ENCODE peak calls at places on chromosomes 7 and 10, in four cellular contexts. R, O, B and J are unnamed samples.

GRCh38 chr7:142331941-142332340 is 74.1 kb upstream of the PRSS58 start:
- DNase-seq in R (no peak), O (no peak), B (no peak), J (no peak)

GRCh38 chr7:83469076-83469475 is 179.9 kb downstream of the SEMA3E start:
- DNase-seq in R (no peak), O (no peak), B (no peak), J (no peak)

GRCh38 chr7:94441138-94441537 is 46.4 kb downstream of the COL1A2 start:
- DNase-seq in R (no peak), B (no peak), O (no peak), J (no peak)

GRCh38 chr10:241451-241850 is 106.2 kb downstream of the ZMYND11 start:
- DNase-seq in O (no peak), R (no peak), B (no peak), J (no peak)

GRCh38 chr7:32255036-32255435 is 184.8 kb upstream of the PDE1C start:
- DNase-seq in B (no peak), O (no peak), R (no peak), J (no peak)

GRCh38 chr7:142581341-142581740 is 167.9 kb upstream of the PRSS1 start:
- DNase-seq in R (no peak), B (peak; percentile 10), O (peak; percentile 25), J (no peak)

GRCh38 chr7:151191544-151191943 is 4.5 kb upstream of the ASB10 start:
- DNase-seq in B (no peak), R (no peak), O (no peak), J (no peak)

GRCh38 chr10:14451341-14451740 is 120.6 kb upstream of the FRMD4A start:
- DNase-seq in O (no peak), B (no peak), R (no peak), J (no peak)

GRCh38 chr7:29345590-29345989 is 151.0 kb downstream of the CHN2 start:
- DNase-seq in R (peak; percentile 30), B (peak; percentile 12), O (no peak), J (peak; percentile 67)

GRCh38 chr7:25032774-25033743 is 53.1 kb upstream of the OSBPL3 start:
- DNase-seq in B (no peak), R (no peak), O (no peak), J (no peak)

GRCh38 chr7:94970085-94970576 is 62.7 kb downstream of the PPP1R9A start:
- DNase-seq in O (no peak), R (no peak), B (peak; percentile 27), J (no peak)

GRCh38 chr7:1489336-1489735 is 14.9 kb downstream of the INTS1 start:
- DNase-seq in B (no peak), R (no peak), O (no peak), J (no peak)

GRCh38 chr10:59336632-59337031 is 25.7 kb downstream of the FAM13C start:
- DNase-seq in B (no peak), O (no peak), R (no peak), J (no peak)

GRCh38 chr7:15104411-15105092 is 202.0 kb upstream of the DGKB start:
- DNase-seq in R (no peak), B (no peak), O (no peak), J (no peak)

GRCh38 chr7:116182023-116182422 is 28.3 kb upstream of the TES start:
- DNase-seq in O (no peak), B (no peak), R (no peak), J (no peak)

GRCh38 chr10:113094114-113094486 is 144.1 kb downstream of the TCF7L2 start:
- DNase-seq in O (peak; percentile 38), B (no peak), R (no peak), J (no peak)

DNA sequence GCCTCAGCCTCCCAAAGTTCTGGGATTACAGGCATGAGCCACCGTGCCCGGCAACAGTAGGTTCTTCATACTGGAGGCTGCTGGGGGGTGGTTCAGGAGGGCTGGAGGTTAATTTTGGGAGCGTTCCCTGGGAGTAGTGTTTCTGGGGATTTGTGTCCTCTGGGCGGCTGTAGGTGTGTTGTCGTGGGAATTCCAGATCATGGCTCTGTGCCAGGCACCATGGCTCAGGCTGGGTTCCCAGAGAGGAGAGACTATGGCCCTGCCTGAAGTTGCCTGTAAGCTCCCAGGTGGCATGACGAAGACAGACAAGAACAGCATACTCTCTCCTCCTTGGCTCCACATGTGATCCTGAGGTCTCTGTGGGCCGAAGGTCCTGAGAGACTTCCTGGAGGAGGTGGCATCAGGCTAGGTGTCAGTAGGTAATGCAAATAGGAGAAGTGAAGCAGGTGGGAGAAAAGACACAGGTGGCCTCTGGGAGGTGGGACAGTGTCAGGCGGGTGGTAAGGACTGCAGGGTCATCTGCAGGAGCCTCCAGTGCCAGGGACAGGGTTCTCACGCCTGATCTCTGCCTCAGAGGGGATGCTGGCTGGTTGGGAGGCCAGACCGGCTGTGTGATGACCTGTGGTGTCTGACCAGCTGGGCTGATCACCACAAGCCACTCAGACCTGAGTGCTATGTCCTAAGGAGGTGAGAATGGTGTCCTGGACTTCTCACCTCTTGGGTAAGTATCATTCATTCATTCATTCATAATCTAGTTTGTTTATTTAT is 18.7 kb downstream of the CLIP2 start:
- DNase-seq in B (no peak), O (no peak), R (no peak), J (no peak)
- H3K4me1 ChIP-seq in B (peaks cover 35% of the 10 kb centered on the region), O (peaks cover 14% of the 10 kb centered on the region), R (peaks cover 16% of the 10 kb centered on the region), J (peaks cover 13% of the 10 kb centered on the region)

GRCh38 chr10:5413012-5413938 is 918 bp downstream of the NET1 start:
- DNase-seq in B (peak; percentile 47), O (no peak), R (no peak), J (peak; percentile 65)

GRCh38 chr10:5416981-5417380 is 4.6 kb downstream of the NET1 start:
- DNase-seq in O (no peak), R (no peak), B (no peak), J (no peak)

GRCh38 chr10:5423774-5424173 is 11.4 kb downstream of the NET1 start:
- DNase-seq in R (no peak), O (no peak), B (no peak), J (peak; percentile 74)

GRCh38 chr10:5419466-5420094 is 7.2 kb downstream of the NET1 start:
- DNase-seq in R (no peak), B (no peak), O (no peak), J (no peak)

GRCh38 chr10:5418584-5418983 is 6.2 kb downstream of the NET1 start:
- DNase-seq in R (no peak), B (no peak), O (no peak), J (no peak)
- H3K9me3 ChIP-seq in R (no peaks in the 10 kb centered on the region), B (peaks cover 21% of the 10 kb centered on the region), O (no peaks in the 10 kb centered on the region), J (no peaks in the 10 kb centered on the region)

GRCh38 chr7:8532116-8532515 is 98.7 kb downstream of the NXPH1 start:
- DNase-seq in R (no peak), B (no peak), O (no peak), J (no peak)

GRCh38 chr7:8536431-8536830 is 103.0 kb downstream of the NXPH1 start:
- DNase-seq in B (no peak), O (no peak), R (no peak), J (no peak)
- H3K4me1 ChIP-seq in B (no peaks in the 10 kb centered on the region), O (no peaks in the 10 kb centered on the region), R (no peaks in the 10 kb centered on the region), J (no peaks in the 10 kb centered on the region)

DNA sequence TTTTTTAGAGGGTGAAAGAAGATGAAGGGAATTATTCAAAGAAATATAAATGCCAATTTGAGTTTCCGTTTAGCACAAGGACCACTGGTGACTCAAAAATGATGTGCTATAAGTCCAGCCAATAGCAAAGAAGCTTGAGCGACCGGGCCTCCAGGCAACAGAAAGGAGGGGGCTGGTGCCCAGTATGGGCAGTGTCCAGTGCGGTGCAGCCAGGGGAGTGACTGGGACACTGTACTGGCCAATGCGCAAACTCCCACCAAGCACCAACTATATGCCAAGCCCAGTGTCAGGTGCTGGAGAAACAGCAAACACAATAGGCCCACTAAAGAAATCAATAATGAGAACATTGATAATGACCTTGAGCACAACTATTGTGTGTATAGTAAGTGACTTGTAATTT is 10.2 kb upstream of the OPALIN start:
- DNase-seq in O (no peak), B (no peak), R (no peak), J (no peak)
- H3K9me3 ChIP-seq in O (no peaks in the 10 kb centered on the region), B (no peaks in the 10 kb centered on the region), R (no peaks in the 10 kb centered on the region), J (no peaks in the 10 kb centered on the region)

DNA sequence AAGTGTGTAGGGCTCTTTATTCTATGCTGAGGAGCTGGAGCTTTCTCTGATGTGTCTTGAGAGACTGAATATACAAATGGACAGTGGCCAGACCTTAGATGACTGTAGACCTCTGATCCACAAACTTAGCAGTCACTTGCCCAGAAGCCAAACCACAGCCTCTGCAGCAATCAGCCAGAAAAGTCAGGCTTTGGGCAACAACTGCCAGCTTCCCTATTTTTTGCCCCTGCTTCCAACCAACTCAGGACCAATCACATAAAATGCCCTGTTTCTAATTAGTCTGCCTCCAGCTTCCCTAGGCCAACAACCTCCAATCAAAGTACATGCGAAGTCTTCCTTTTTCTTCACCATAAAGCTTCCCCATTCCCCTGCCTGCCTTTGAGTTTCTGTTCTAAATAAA is 37.7 kb upstream of the CACUL1 start:
- DNase-seq in B (no peak), R (no peak), O (no peak), J (peak; percentile 69)
- H3K4me1 ChIP-seq in B (no peaks in the 10 kb centered on the region), R (no peaks in the 10 kb centered on the region), O (no peaks in the 10 kb centered on the region), J (no peaks in the 10 kb centered on the region)

DNA sequence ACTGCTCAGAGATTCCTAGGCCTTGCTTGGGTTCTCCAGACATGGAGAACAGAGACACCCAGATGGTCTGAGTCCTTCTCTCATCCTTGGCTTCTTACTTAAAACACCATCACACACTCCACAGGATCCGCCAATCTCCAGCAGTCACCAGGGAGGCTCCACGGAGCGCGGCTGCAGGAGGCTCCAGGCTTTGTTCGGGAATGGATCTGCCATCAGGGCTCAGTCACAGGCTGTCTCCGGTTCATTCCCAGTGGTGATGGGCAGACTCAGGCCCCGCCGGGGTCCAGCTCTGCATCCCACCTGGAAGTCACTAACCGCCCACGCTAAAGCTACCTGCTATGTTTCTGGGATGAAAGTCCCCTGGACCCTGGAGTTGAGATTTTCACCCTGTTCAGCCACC is 312.9 kb downstream of the TCERG1L start:
- DNase-seq in O (no peak), R (no peak), B (no peak), J (no peak)
- H3K9me3 ChIP-seq in O (no peaks in the 10 kb centered on the region), R (no peaks in the 10 kb centered on the region), B (no peaks in the 10 kb centered on the region), J (no peaks in the 10 kb centered on the region)